ENCODE peak calls at places on chromosome X, in seven cellular contexts. Z is left lung, V is ovary, Q is tibial artery, P is heart right ventricle, I is right atrium auricular region, K is tibial nerve. T is an unnamed sample.
A peak's percentile ranks its signal among the peaks of the same experiment; 100 is the strongest.

GRCh38 chrX:65508851-65509250 is 25.7 kb downstream of the LAS1L start:
- DNase-seq in I (no peak), K (no peak), Q (no peak), P (no peak), V (no peak), Z (no peak), T (no peak)

GRCh38 chrX:38804481-38805293 is 3.4 kb downstream of the MID1IP1 start:
- DNase-seq in Q (peak; percentile 19), V (peak; percentile 37), K (no peak), I (no peak), Z (peak; percentile 38), P (peak; percentile 20), T (peak; percentile 29)

GRCh38 chrX:71541546-71542022 is 8.7 kb downstream of the OGT start:
- DNase-seq in Q (no peak), V (no peak), P (no peak), I (no peak), K (no peak), Z (no peak), T (no peak)

GRCh38 chrX:148259990-148260389 is 240.4 kb upstream of the AFF2 start:
- DNase-seq in Q (no peak), K (no peak), V (no peak), Z (no peak), I (no peak), P (no peak), T (no peak)

GRCh38 chrX:134173541-134174272 is 63.3 kb upstream of the CCDC160 start:
- DNase-seq in I (no peak), K (no peak), Q (no peak), Z (no peak), P (no peak), V (no peak), T (no peak)

GRCh38 chrX:82816572-82816971 is 691.5 kb upstream of the POU3F4 start:
- DNase-seq in V (no peak), I (no peak), P (no peak), Q (no peak), K (no peak), Z (no peak), T (no peak)

GRCh38 chrX:119218198-119218597 is 17.9 kb upstream of the PGRMC1 start:
- DNase-seq in I (no peak), V (no peak), K (no peak), P (no peak), Q (no peak), Z (no peak), T (no peak)

GRCh38 chrX:52346462-52347165 is 22.2 kb upstream of the XAGE2 start:
- DNase-seq in Z (no peak), K (no peak), P (no peak), V (no peak), Q (no peak), I (no peak), T (no peak)

GRCh38 chrX:150664290-150664689 is 28.9 kb upstream of the MTMR1 start:
- DNase-seq in I (no peak), V (no peak), K (no peak), Z (peak; percentile 41), P (peak; percentile 44), Q (peak; percentile 27), T (peak; percentile 8)

GRCh38 chrX:136764206-136764605 is 16.5 kb downstream of the ARHGEF6 start:
- DNase-seq in P (no peak), V (no peak), K (no peak), Z (no peak), I (no peak), Q (no peak), T (no peak)

GRCh38 chrX:110758781-110759180 is 36.8 kb downstream of the CHRDL1 start:
- DNase-seq in K (no peak), V (no peak), Q (no peak), P (no peak), Z (no peak), I (no peak), T (no peak)

GRCh38 chrX:131614241-131614640 is 70.4 kb downstream of the OR13H1 start:
- DNase-seq in K (no peak), Z (no peak), P (no peak), V (no peak), Q (no peak), I (no peak), T (no peak)

GRCh38 chrX:121000589-121000988 is 15.0 kb upstream of the CT47A1 start:
- DNase-seq in P (no peak), I (no peak), Q (no peak), Z (no peak), K (no peak), V (no peak), T (no peak)

GRCh38 chrX:23616361-23616760 is 50.9 kb upstream of the PRDX4 start:
- DNase-seq in P (no peak), I (no peak), K (no peak), Z (no peak), Q (no peak), V (no peak), T (no peak)

GRCh38 chrX:101362757-101363156 is 14.2 kb upstream of the TIMM8A start:
- DNase-seq in Q (no peak), K (no peak), Z (no peak), I (no peak), V (no peak), P (no peak), T (no peak)

GRCh38 chrX:24260827-24261550 is 52.9 kb downstream of the SUPT20HL2 start:
- DNase-seq in Q (peak; percentile 54), P (peak; percentile 27), I (peak; percentile 60), Z (peak; percentile 70), V (no peak), K (no peak), T (no peak)

GRCh38 chrX:35711281-35711680 is 86.9 kb upstream of the MAGEB16 start:
- DNase-seq in K (no peak), I (no peak), Z (no peak), Q (no peak), P (no peak), V (no peak), T (no peak)

GRCh38 chrX:111447298-111447697 is 35.3 kb upstream of the DCX start:
- DNase-seq in K (no peak), P (no peak), Z (no peak), Q (no peak), V (no peak), I (no peak), T (peak; percentile 0)

GRCh38 chrX:134908235-134908834 is 82.5 kb upstream of the SMIM10 start:
- DNase-seq in I (no peak), Q (no peak), V (no peak), Z (no peak), P (no peak), K (no peak), T (no peak)

GRCh38 chrX:132489256-132490085 is 633 bp upstream of the MBNL3 start:
- DNase-seq in K (peak; percentile 16), V (peak; percentile 26), Q (peak; percentile 45), I (peak; percentile 61), Z (peak; percentile 79), P (peak; percentile 12), T (peak; percentile 35)

GRCh38 chrX:18654873-18655836 is 16.8 kb downstream of the RS1 start:
- DNase-seq in P (no peak), Z (no peak), K (no peak), I (no peak), V (no peak), Q (no peak), T (no peak)

GRCh38 chrX:131821945-131822622 is 201.0 kb upstream of the STK26 start:
- DNase-seq in Q (no peak), P (peak; percentile 12), I (peak; percentile 80), Z (peak; percentile 68), V (peak; percentile 84), K (no peak), T (peak; percentile 53)

GRCh38 chrX:10011991-10012390 is 44.8 kb downstream of the CLDN34 start:
- DNase-seq in Z (no peak), I (no peak), V (no peak), K (no peak), Q (no peak), P (no peak), T (no peak)

GRCh38 chrX:28920554-28920953 is 333.3 kb downstream of the IL1RAPL1 start:
- DNase-seq in P (no peak), K (no peak), Z (no peak), V (no peak), Q (no peak), I (no peak), T (no peak)

GRCh38 chrX:147850875-147851274 is 60.8 kb upstream of the FMR1 start:
- DNase-seq in Q (no peak), V (no peak), I (no peak), K (no peak), P (no peak), Z (no peak), T (no peak)

GRCh38 chrX:703466-704210 is 73.0 kb downstream of the SHOX start:
- DNase-seq in Z (no peak), V (no peak), Q (no peak), K (no peak), P (no peak), I (no peak), T (no peak)

GRCh38 chrX:701673-702072 is 71.1 kb downstream of the SHOX start:
- DNase-seq in Q (no peak), V (no peak), I (no peak), P (no peak), Z (no peak), K (no peak), T (no peak)

GRCh38 chrX:700936-701335 is 70.3 kb downstream of the SHOX start:
- DNase-seq in I (no peak), V (no peak), Q (no peak), Z (no peak), K (no peak), P (no peak), T (no peak)

GRCh38 chrX:698246-698645 is 67.7 kb downstream of the SHOX start:
- DNase-seq in P (no peak), V (no peak), K (no peak), Z (no peak), I (no peak), Q (no peak), T (no peak)
- H3K27ac ChIP-seq in P (no peak overlapping the region), V (no peak overlapping the region), K (no peak overlapping the region), Z (no peak overlapping the region), I (no peak overlapping the region), Q (no peak overlapping the region), T (no peak overlapping the region)

GRCh38 chrX:66676990-66677389 is 38.1 kb upstream of the EDA2R start:
- DNase-seq in K (no peak), Z (no peak), P (no peak), V (no peak), Q (no peak), I (no peak), T (no peak)
- H3K27ac ChIP-seq in K (no peak overlapping the region), Z (no peak overlapping the region), P (no peak overlapping the region), V (no peak overlapping the region), Q (no peak overlapping the region), I (no peak overlapping the region), T (no peak overlapping the region)

GRCh38 chrX:124504106-124504983 is 158.0 kb downstream of the SH2D1A start:
- DNase-seq in V (no peak), K (no peak), Z (no peak), I (no peak), Q (no peak), P (no peak), T (no peak)
- H3K27ac ChIP-seq in V (no peak overlapping the region), K (no peak overlapping the region), Z (no peak overlapping the region), I (no peak overlapping the region), Q (no peak overlapping the region), P (no peak overlapping the region), T (no peak overlapping the region)

DNA sequence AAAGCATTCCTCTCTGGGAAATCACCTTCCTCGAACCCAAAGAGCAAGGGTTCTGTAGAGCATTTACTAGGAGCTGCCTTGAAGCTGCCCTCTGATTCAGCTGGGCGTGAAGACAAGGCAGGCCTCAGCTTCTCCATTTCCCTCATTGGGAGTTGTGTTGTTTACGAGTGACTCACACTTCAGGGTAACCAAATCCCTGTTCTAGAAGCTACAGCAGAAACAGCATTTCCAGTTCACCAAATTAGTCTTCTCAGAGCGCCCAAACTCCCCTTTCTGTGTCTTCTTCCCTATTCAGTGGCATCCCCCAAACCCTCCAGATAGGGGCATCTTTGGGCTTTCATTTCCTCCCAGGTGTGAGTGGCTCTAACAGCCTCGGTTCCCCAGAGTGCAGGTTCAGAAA is 858 bp upstream of the XPNPEP2 start:
- DNase-seq in Z (no peak), I (peak; percentile 66), V (no peak), P (no peak), Q (no peak), K (no peak), T (no peak)
- H3K27ac ChIP-seq in Z (peak overlapping the region; percentile 7), I (peak overlapping the region; percentile 37), V (no peak overlapping the region), P (no peak overlapping the region), Q (no peak overlapping the region), K (peak overlapping the region; percentile 50), T (no peak overlapping the region)

T was measured in substantia nigra.